ENCODE peak calls at places on chromosomes 1 and 21, in ten cellular contexts. X is LNCaP clone FGC; W is upper lobe of left lung; I is GM06990; M is HFF-Myc; Q is effector memory CD4-positive, alpha-beta T cell; O is fibroblast of mammary gland; G is OCI-LY7; N is IMR-90; A is tibial nerve. E is an unnamed sample.

GRCh38 chr1:237138551-237138950 is 96.6 kb downstream of the RYR2 start:
- DNase-seq in X (peak), W (no peak), I (no peak), M (no peak), Q (no peak), O (no peak), G (no peak), N (no peak), A (no peak), E (no peak)

GRCh38 chr1:151823175-151823574 is 8.4 kb downstream of the RORC start:
- DNase-seq in X (no peak), W (no peak), I (no peak), M (no peak), Q (no peak), O (no peak), G (no peak), N (no peak), A (no peak), E (no peak)

GRCh38 chr1:224170748-224171478 is 12.1 kb upstream of the DEGS1 start:
- DNase-seq in X (no peak), W (peak), I (no peak), M (no peak), Q (peak), O (peak), G (peak), N (no peak), A (no peak), E (no peak)

GRCh38 chr1:1349256-1350012 is at the start of gene DVL1:
- DNase-seq in X (no peak), W (peak), I (peak), M (no peak), Q (peak), O (peak), G (peak), N (peak), A (peak), E (peak)

GRCh38 chr1:81452693-81453344 is 347.9 kb upstream of the ADGRL2 start:
- DNase-seq in X (no peak), W (no peak), I (no peak), M (no peak), Q (no peak), O (no peak), G (no peak), N (peak), A (no peak), E (no peak)

GRCh38 chr1:18921506-18922251 is 19.3 kb upstream of the ALDH4A1 start:
- DNase-seq in X (no peak), W (no peak), I (no peak), M (no peak), Q (no peak), O (peak), G (no peak), N (no peak), A (no peak), E (no peak)

GRCh38 chr1:111204211-111204883 is 3.9 kb upstream of the DENND2D start:
- DNase-seq in X (no peak), W (peak), I (peak), M (no peak), Q (peak), O (no peak), G (peak), N (no peak), A (no peak), E (peak)

GRCh38 chr1:247905899-247906503 is 10.6 kb downstream of the OR2W3 start:
- DNase-seq in X (no peak), W (no peak), I (no peak), M (no peak), Q (no peak), O (no peak), G (no peak), N (no peak), A (no peak), E (no peak)

GRCh38 chr1:17201201-17202021 is 3.5 kb upstream of the PADI1 start:
- DNase-seq in X (no peak), W (peak), I (no peak), M (no peak), Q (no peak), O (no peak), G (no peak), N (no peak), A (no peak), E (no peak)

GRCh38 chr1:88434836-88435235 is 249.2 kb upstream of the PKN2 start:
- DNase-seq in X (no peak), W (no peak), I (no peak), M (no peak), Q (no peak), O (no peak), G (no peak), N (no peak), A (no peak), E (no peak)

GRCh38 chr1:118151312-118151937 is 33.6 kb downstream of the SPAG17 start:
- DNase-seq in X (peak), W (peak), I (peak), M (peak), Q (no peak), O (peak), G (peak), N (peak), A (peak), E (peak)

GRCh38 chr1:165228676-165229075 is 127.8 kb downstream of the LMX1A start:
- DNase-seq in X (no peak), W (no peak), I (no peak), M (no peak), Q (no peak), O (no peak), G (no peak), N (peak), A (no peak), E (no peak)

GRCh38 chr1:27356628-27357280 is 10.0 kb downstream of the MAP3K6 start:
- DNase-seq in X (no peak), W (no peak), I (no peak), M (no peak), Q (peak), O (no peak), G (peak), N (no peak), A (no peak), E (peak)

GRCh38 chr1:17342014-17342441 is 30.0 kb upstream of the PADI6 start:
- DNase-seq in X (no peak), W (no peak), I (no peak), M (no peak), Q (no peak), O (no peak), G (no peak), N (no peak), A (no peak), E (no peak)

GRCh38 chr1:91092503-91092902 is 70.7 kb upstream of the ZNF644 start:
- DNase-seq in X (no peak), W (no peak), I (no peak), M (no peak), Q (no peak), O (no peak), G (no peak), N (no peak), A (no peak), E (no peak)

GRCh38 chr1:23169727-23170335 is 1.2 kb upstream of the LUZP1 start:
- DNase-seq in X (no peak), W (peak), I (peak), M (peak), Q (no peak), O (peak), G (peak), N (peak), A (peak), E (peak)

GRCh38 chr1:202237052-202237451 is 43.5 kb downstream of the LGR6 start:
- DNase-seq in X (no peak), W (no peak), I (peak), M (no peak), Q (no peak), O (peak), G (peak), N (peak), A (no peak), E (no peak)

GRCh38 chr1:70103770-70104169 is 101.6 kb downstream of the LRRC40 start:
- DNase-seq in X (no peak), W (no peak), I (no peak), M (no peak), Q (no peak), O (no peak), G (no peak), N (no peak), A (no peak), E (no peak)

GRCh38 chr1:165635329-165635728 is 4.3 kb downstream of the MGST3 start:
- DNase-seq in X (no peak), W (peak), I (no peak), M (no peak), Q (no peak), O (no peak), G (peak), N (peak), A (no peak), E (no peak)

GRCh38 chr1:9075023-9075422 is 5.6 kb upstream of the SLC2A5 start:
- DNase-seq in X (no peak), W (no peak), I (no peak), M (no peak), Q (no peak), O (no peak), G (peak), N (no peak), A (no peak), E (no peak)

GRCh38 chr1:209625791-209626285 is 26.4 kb downstream of the LAMB3 start:
- DNase-seq in X (no peak), W (no peak), I (no peak), M (no peak), Q (no peak), O (no peak), G (no peak), N (no peak), A (no peak), E (peak)

GRCh38 chr1:29470788-29471119 is 234.4 kb downstream of the PTPRU start:
- DNase-seq in X (no peak), W (no peak), I (no peak), M (no peak), Q (no peak), O (no peak), G (no peak), N (no peak), A (no peak), E (no peak)
- H3K4me3 ChIP-seq in X (no peak), W (no peak), I (no peak), M (no peak), Q (no peak), O (no peak), G (no peak), N (no peak), A (no peak), E (no peak)

DNA sequence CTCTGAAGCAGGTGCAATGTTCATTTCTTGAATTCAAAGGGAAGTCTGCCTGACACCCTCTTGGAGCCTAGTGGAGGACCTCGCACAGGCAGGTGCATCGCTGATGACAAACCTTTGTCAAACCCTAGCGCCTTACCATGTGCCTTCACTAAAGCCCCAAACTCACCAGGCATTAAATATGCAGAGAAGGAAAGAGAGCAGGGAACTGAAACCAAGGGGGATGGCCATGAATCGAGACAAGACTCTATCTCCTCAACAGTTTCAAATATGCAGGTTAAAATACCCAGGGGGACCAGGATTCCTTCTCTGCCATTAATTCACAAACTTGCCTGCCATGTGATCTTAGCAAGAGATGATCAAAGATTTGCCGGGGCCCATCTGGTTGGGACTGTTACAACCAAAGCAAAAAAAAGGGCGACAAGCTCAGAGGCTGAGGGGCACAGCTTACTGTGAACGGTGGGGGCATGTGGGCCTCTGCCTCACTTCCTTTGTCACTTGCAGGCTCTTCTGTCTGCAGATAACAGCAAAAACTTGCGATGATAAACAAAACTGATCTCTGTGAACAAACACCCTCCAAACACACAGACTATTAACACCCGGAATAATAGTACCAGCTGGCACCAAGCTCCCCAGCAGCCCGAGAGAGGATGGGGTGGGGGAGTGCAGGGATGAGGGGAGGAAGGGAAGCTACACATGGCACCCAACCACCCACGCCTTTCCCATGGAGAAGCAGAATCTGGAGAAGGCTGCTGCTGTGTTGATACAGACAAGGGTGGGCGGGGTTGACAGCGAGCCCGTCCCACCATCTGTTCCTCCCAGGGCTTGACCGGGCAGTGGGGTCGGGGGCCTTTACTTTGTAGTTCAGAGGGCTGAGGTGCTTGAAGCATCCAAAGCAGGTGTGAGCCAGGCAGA is 33.9 kb downstream of the TMEM63A start:
- DNase-seq in X (no peak), W (no peak), I (peak), M (no peak), Q (no peak), O (peak), G (peak), N (peak), A (no peak), E (peak)
- H3K4me3 ChIP-seq in X (no peak), W (no peak), I (no peak), M (no peak), Q (no peak), O (no peak), G (peak), N (no peak), A (no peak), E (no peak)

GRCh38 chr1:13540871-13541270 is 27.1 kb upstream of the LRRC38 start:
- DNase-seq in X (no peak), W (no peak), I (no peak), M (no peak), Q (no peak), O (no peak), G (no peak), N (no peak), A (no peak), E (peak)
- H3K4me3 ChIP-seq in X (no peak), W (no peak), I (no peak), M (no peak), Q (no peak), O (no peak), G (no peak), N (no peak), A (no peak), E (no peak)

DNA sequence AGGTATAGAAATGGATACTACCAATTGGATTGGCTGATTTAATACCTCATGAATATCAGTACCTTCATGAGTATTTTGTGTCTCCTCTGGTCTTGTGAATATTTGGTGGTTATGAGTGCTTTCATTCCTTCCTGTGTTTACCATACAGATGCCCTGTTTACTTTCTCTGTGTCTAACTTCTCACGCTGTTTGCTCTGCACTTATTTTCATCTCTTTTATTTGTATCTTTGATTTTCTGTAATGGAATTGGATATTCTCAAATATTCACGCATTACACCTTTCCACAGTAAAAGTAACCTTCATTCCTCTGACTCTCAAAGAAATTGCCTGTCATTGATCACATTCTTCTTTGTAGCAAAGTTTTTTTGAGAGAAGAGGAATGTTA is 16.8 kb downstream of the CNST start:
- DNase-seq in X (no peak), W (no peak), I (no peak), M (no peak), Q (no peak), O (no peak), G (no peak), N (no peak), A (no peak), E (no peak)
- H3K4me3 ChIP-seq in X (peak), W (no peak), I (no peak), M (no peak), Q (no peak), O (no peak), G (no peak), N (no peak), A (no peak), E (no peak)

GRCh38 chr1:67430358-67431155 is at the start of gene SERBP1:
- DNase-seq in X (peak), W (peak), I (peak), M (peak), Q (peak), O (peak), G (peak), N (peak), A (peak), E (peak)

GRCh38 chr1:67432745-67433144 is 2.5 kb upstream of the SERBP1 start:
- DNase-seq in X (no peak), W (no peak), I (no peak), M (no peak), Q (no peak), O (no peak), G (no peak), N (no peak), A (no peak), E (no peak)

GRCh38 chr1:67433830-67434229 is 3.6 kb upstream of the SERBP1 start:
- DNase-seq in X (no peak), W (no peak), I (no peak), M (no peak), Q (no peak), O (no peak), G (no peak), N (no peak), A (no peak), E (no peak)

GRCh38 chr1:67431156-67431765 is 1.1 kb upstream of the SERBP1 start:
- DNase-seq in X (no peak), W (no peak), I (no peak), M (no peak), Q (no peak), O (no peak), G (peak), N (no peak), A (no peak), E (no peak)

DNA sequence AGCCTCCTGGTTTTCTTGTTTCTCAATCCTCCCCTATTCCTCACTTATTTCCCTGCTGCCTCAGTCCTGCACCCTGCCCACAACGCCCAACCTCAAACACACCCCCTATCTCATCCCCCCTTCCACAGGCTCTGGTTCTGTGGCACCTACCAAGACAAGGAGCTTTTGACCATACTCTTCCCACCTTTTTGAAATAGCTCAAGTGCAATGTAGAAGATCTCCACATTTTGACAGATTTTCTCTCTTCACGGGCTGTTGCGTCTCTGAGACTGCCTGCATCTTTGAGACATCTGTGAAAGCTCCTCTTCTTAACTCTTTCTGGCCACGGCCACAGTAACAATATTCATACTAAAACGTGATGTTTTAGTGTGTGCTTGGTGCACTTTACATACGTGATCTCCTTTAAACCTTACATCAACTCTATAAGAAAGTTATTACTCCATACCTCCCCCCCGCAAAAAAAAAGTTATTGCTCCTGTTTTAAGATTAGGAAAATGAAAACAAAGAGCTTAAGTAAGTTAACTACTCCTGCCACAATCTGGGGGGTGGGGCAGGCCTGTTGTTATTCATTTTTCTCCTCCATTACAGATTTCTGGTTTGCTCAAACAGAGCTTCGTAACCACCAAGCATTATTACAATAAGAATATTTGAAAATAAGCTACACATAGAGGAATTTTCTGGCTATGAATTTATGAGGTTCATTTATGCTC is 1.8 kb upstream of the SERBP1 start:
- DNase-seq in X (no peak), W (no peak), I (no peak), M (no peak), Q (no peak), O (peak), G (peak), N (no peak), A (no peak), E (no peak)
- H3K4me3 ChIP-seq in X (no peak), W (no peak), I (no peak), M (no peak), Q (no peak), O (peak), G (peak), N (no peak), A (no peak), E (no peak)

GRCh38 chr21:31798842-31799691 is 67.1 kb upstream of the SCAF4 start:
- DNase-seq in X (no peak), W (peak), I (no peak), M (no peak), Q (no peak), O (peak), G (no peak), N (peak), A (no peak), E (no peak)

GRCh38 chr21:31801551-31802234 is 69.8 kb upstream of the SCAF4 start:
- DNase-seq in X (no peak), W (no peak), I (no peak), M (no peak), Q (no peak), O (no peak), G (no peak), N (no peak), A (no peak), E (no peak)

GRCh38 chr21:31795992-31796391 is 64.1 kb upstream of the SCAF4 start:
- DNase-seq in X (no peak), W (no peak), I (no peak), M (no peak), Q (no peak), O (peak), G (no peak), N (no peak), A (no peak), E (no peak)
- H3K4me3 ChIP-seq in X (no peak), W (no peak), I (no peak), M (no peak), Q (no peak), O (no peak), G (no peak), N (no peak), A (no peak), E (no peak)

DNA sequence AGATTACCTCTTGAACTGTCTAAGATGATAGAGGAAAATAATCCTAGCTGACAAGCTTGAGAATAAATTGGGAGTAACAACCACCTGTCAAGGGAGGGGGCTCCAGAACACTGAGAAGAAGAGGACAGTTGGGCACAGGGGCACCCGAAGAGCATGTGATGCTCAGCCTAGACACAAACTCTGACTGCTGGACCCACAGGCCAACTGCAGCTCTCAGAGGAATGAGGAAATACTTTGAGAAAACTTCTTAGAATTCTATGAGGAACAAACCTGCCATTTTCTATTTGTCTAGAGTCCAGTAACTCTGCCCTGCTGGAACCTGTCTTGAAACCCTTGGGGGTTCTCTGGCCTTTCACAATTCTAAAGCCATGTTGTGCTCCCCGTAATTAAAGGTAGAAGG is 124.0 kb upstream of the KCNK2 start:
- DNase-seq in X (no peak), W (no peak), I (no peak), M (no peak), Q (no peak), O (no peak), G (no peak), N (peak), A (no peak), E (no peak)
- H3K4me3 ChIP-seq in X (no peak), W (no peak), I (no peak), M (no peak), Q (no peak), O (no peak), G (no peak), N (no peak), A (no peak), E (no peak)